ENCODE peak calls at places on chromosomes 5 and 9, in five cellular contexts. U is adipocyte, I is colonic mucosa, C is astrocyte, B is Karpas-422. S is an unnamed sample.

GRCh38 chr9:12163775-12164458 is 529.3 kb upstream of the TYRP1 start:
- DNase-seq in B (no peak), U (no peak), I (no peak), C (no peak), S (no peak)

GRCh38 chr5:51997908-51998307 is 614.7 kb downstream of the ISL1 start:
- DNase-seq in U (no peak), C (no peak), I (no peak), B (no peak), S (no peak)

GRCh38 chr5:134018154-134018985 is 13.6 kb upstream of the VDAC1 start:
- DNase-seq in U (no peak), C (peak; percentile 8), B (no peak), I (peak; percentile 92), S (no peak)

GRCh38 chr9:70615566-70616138 is 201.2 kb upstream of the KLF9 start:
- DNase-seq in U (no peak), I (no peak), B (no peak), C (no peak), S (no peak)

GRCh38 chr5:97657239-97657638 is 474.2 kb upstream of the RIOK2 start:
- DNase-seq in C (no peak), U (no peak), B (no peak), I (no peak), S (no peak)

GRCh38 chr5:172282277-172283019 is 1.1 kb downstream of the UBTD2 start:
- DNase-seq in C (peak; percentile 53), U (peak; percentile 38), I (no peak), B (no peak), S (no peak)

GRCh38 chr9:81964216-81965171 is 21.2 kb downstream of the SPATA31D3 start:
- DNase-seq in U (peak; percentile 51), B (no peak), I (no peak), C (no peak), S (no peak)

GRCh38 chr9:84145780-84146179 is 165.2 kb downstream of the RMI1 start:
- DNase-seq in I (no peak), U (no peak), C (no peak), B (no peak), S (no peak)

GRCh38 chr5:36569456-36569855 is 37.0 kb upstream of the SLC1A3 start:
- DNase-seq in B (no peak), C (peak; percentile 30), U (no peak), I (no peak), S (no peak)

GRCh38 chr9:15144567-15145174 is 162.3 kb downstream of the TTC39B start:
- DNase-seq in C (no peak), U (no peak), B (no peak), I (no peak), S (no peak)

GRCh38 chr9:79477955-79478751 is 93.6 kb upstream of the TLE4 start:
- DNase-seq in B (peak; percentile 69), U (no peak), C (peak; percentile 20), I (no peak), S (no peak)

GRCh38 chr5:173920024-173920753 is 32.0 kb downstream of the CPEB4 start:
- DNase-seq in B (no peak), C (peak; percentile 31), I (no peak), U (no peak), S (no peak)

GRCh38 chr5:170603578-170604565 is 100.1 kb downstream of the KCNIP1 start:
- DNase-seq in C (no peak), B (peak; percentile 91), U (peak; percentile 39), I (peak; percentile 53), S (peak; percentile 38)

GRCh38 chr9:3855601-3856328 is 330.0 kb upstream of the RFX3 start:
- DNase-seq in I (no peak), C (no peak), U (no peak), B (no peak), S (no peak)

GRCh38 chr5:1648806-1649205 is 125.0 kb upstream of the LPCAT1 start:
- DNase-seq in B (no peak), U (peak; percentile 61), C (peak; percentile 13), I (no peak), S (no peak)

GRCh38 chr9:113673726-113674125 is 202.4 kb upstream of the ZNF618 start:
- DNase-seq in C (peak; percentile 73), U (no peak), I (no peak), B (no peak), S (no peak)

DNA sequence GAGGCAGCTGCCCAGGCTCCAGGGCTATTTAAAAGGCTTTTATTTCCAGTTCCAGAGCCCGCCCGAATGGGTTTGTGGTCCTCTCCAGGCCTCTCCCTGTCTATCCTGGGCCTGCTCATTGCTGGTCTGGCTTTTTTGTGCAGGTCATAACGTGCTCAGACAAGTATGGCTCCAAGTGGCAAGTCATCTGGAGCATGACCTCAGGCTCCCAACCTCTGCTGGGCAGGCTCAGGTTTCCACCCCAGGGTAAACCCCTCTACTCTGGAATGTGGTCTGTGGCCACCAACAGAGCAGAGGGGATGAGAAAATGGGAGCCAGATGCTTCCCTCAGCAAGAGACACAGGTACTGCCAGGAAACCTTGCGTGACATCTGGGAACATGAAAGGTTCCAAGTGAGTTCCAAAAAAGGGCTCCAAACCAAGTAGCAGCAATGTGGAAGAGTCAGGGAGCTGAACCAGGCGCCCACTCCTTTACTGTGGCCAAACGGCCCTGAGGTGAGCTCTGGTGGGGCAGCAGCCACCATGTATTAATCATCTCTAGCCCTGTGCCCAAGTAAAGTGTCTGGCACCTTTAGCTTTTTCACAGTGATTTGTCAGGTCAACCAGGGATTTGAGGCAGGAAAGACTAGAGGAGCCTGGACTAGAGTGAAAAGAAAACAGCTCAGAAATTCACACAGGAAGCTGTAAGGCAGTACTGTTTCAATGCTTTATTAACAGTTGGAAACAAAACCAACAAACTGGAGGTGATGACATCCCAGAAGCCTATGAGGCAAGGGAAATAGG is 25.6 kb downstream of the PCDHGC5 start:
- DNase-seq in U (peak; percentile 55), C (peak; percentile 54), B (no peak), I (no peak), S (no peak)
- H3K9ac ChIP-seq in U (peak overlapping the region; percentile 86), C (peak overlapping the region; percentile 84), B (peak overlapping the region; percentile 87), I (no peak overlapping the region), S (no peak overlapping the region)

DNA sequence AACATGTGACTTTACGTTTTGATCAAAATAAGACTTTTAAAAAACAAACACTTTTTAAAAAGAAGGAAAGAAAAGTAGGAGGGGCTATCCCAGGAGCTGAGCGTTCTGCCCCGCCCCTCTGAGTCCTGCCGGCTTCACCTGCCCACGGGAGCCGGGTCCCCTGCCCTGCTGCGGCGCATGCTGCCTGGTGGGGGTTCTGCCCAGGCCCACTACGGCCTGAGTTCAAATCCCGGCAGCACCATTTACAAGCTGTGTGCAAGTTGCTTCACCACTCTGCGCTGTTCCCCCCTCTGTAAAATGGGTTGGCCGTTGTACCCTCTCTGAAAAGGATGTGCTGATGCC is 31.1 kb downstream of the GSN start:
- DNase-seq in U (no peak), C (no peak), I (peak; percentile 61), B (no peak), S (peak; percentile 62)
- H3K9ac ChIP-seq in U (peak overlapping the region; percentile 88), C (peak overlapping the region; percentile 64), I (no peak overlapping the region), B (no peak overlapping the region), S (no peak overlapping the region)

GRCh38 chr5:132457371-132458225 is 33.0 kb downstream of the IRF1 start:
- DNase-seq in I (no peak), B (no peak), C (peak; percentile 59), U (peak; percentile 78), S (no peak)
- H3K9ac ChIP-seq in I (no peak overlapping the region), B (no peak overlapping the region), C (peak overlapping the region; percentile 7), U (peak overlapping the region; percentile 73), S (no peak overlapping the region)

GRCh38 chr5:143110591-143110990 is 292.9 kb downstream of the NR3C1 start:
- DNase-seq in I (no peak), C (no peak), B (peak; percentile 42), U (no peak), S (no peak)
- H3K9ac ChIP-seq in I (no peak overlapping the region), C (no peak overlapping the region), B (peak overlapping the region; percentile 33), U (no peak overlapping the region), S (no peak overlapping the region)

DNA sequence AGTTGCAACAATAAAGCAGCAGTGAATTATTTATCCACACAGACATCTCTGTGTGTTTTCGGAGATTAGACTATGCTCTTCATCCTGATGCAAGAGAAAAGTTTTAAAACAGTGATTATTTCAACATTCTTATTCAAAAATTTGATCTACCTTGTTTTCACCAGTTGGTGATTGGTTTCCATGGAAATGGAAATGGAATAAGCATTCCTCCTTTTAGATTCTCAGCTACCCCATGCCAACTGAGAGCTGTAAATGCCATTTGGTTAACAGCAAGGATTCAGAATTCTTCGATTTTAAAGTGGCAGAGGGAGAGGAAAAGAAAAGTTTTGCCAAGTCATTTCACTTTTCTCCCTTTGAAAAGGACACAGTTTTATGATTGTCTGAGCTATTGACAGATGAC is 154.7 kb downstream of the PCSK5 start:
- DNase-seq in I (no peak), C (no peak), B (no peak), U (no peak), S (no peak)
- H3K9ac ChIP-seq in I (no peak overlapping the region), C (no peak overlapping the region), B (no peak overlapping the region), U (no peak overlapping the region), S (no peak overlapping the region)

DNA sequence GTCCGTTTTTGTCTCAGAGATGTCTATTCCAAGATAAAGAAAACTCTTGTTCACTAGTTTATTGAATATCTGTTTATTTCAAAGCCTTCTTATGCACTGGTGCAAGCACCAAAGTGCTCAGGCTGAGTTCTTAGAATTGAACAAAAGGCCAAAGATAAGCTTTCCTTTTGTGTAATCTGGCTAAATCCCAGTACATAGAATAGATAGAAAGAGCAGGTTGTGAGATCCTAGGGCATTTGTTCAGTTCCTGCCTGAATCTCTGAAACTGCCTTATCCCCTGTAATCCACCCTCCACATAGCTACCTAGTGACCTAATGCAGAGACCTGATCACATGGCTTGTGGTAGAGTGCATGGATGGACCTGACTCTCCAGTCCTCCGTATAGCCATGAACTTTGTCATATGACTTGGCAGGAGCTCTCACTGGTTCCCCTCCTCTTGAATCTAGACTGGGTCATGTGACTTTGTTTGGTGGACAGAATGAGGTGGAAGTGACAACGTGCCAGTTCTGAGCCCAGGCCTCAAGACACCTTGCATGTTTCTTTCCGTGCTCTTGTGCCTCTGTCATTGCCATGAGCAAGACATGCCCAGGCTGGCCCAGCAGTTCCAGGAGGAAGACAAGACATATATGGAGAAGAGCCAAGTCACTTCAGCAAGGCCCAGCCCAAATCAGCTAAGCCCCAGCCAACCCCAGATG is 139.3 kb upstream of the SHB start:
- DNase-seq in B (no peak), C (no peak), I (no peak), U (no peak), S (no peak)
- H3K9ac ChIP-seq in B (no peak overlapping the region), C (no peak overlapping the region), I (no peak overlapping the region), U (no peak overlapping the region), S (no peak overlapping the region)